ENCODE peak calls at places on chromosomes 5 and 9, in six cellular contexts. N is IMR-90, P is SW480, H is right cardiac atrium, G is anterior cingulate cortex, V is EL. A is an unnamed sample.

GRCh38 chr5:111997308-111998159 is 240.5 kb upstream of the NREP start:
- DNase-seq in N (peak; percentile 100), V (peak; percentile 100), H (no peak), P (peak; percentile 95), G (no peak), A (no peak)

GRCh38 chr9:37426846-37427245 is 4.3 kb downstream of the GRHPR start:
- DNase-seq in H (no peak), P (no peak), G (no peak), V (no peak), N (no peak), A (no peak)

GRCh38 chr9:10055886-10056395 is 556.9 kb downstream of the PTPRD start:
- DNase-seq in N (no peak), H (no peak), G (no peak), V (no peak), P (no peak), A (no peak)

GRCh38 chr5:125338804-125339203 is 592.4 kb upstream of the ZNF608 start:
- DNase-seq in H (no peak), V (no peak), N (no peak), P (no peak), G (no peak), A (no peak)

GRCh38 chr5:135827965-135828792 is 6.3 kb upstream of the SLC25A48 start:
- DNase-seq in G (no peak), H (no peak), P (no peak), V (no peak), N (no peak), A (no peak)

GRCh38 chr5:139037732-139038131 is 160.4 kb downstream of the SIL1 start:
- DNase-seq in H (no peak), V (peak; percentile 10), G (no peak), N (peak; percentile 11), P (no peak), A (no peak)

GRCh38 chr5:14501353-14502162 is 80.0 kb upstream of the OTULINL start:
- DNase-seq in G (no peak), P (peak; percentile 43), V (no peak), H (no peak), N (no peak), A (no peak)

GRCh38 chr9:112360047-112360804 is 19.7 kb upstream of the HSDL2 start:
- DNase-seq in G (no peak), N (peak; percentile 58), P (no peak), V (peak; percentile 45), H (no peak), A (no peak)

GRCh38 chr5:124408738-124409453 is 337.5 kb downstream of the ZNF608 start:
- DNase-seq in G (no peak), V (peak; percentile 45), N (peak; percentile 10), H (no peak), P (no peak), A (no peak)

GRCh38 chr5:113250341-113250953 is 184.3 kb downstream of the TSSK1B start:
- DNase-seq in H (no peak), N (peak; percentile 100), G (no peak), V (peak; percentile 39), P (no peak), A (no peak)

GRCh38 chr9:85377751-85378289 is 363.9 kb downstream of the AGTPBP1 start:
- DNase-seq in N (no peak), H (no peak), V (no peak), P (peak; percentile 98), G (no peak), A (no peak)

GRCh38 chr5:9231842-9232241 is 314.0 kb downstream of the SEMA5A start:
- DNase-seq in G (no peak), N (no peak), P (no peak), V (no peak), H (no peak), A (no peak)

GRCh38 chr9:38713426-38713825 is 6.5 kb downstream of the FAM240B start:
- DNase-seq in P (no peak), G (no peak), N (peak; percentile 57), H (no peak), V (peak; percentile 9), A (no peak)

GRCh38 chr9:94867842-94868312 is 141.4 kb downstream of the AOPEP start:
- DNase-seq in N (peak; percentile 98), P (peak; percentile 54), H (no peak), V (peak; percentile 97), G (no peak), A (no peak)

GRCh38 chr9:136723989-136724388 is 11.6 kb downstream of the DIPK1B start:
- DNase-seq in G (no peak), H (peak; percentile 43), P (no peak), N (no peak), V (no peak), A (no peak)

GRCh38 chr5:126139773-126140172 is 283.4 kb upstream of the GRAMD2B start:
- DNase-seq in P (no peak), G (no peak), V (peak; percentile 70), N (peak; percentile 7), H (no peak), A (no peak)

GRCh38 chr9:137524161-137524560 is 26.0 kb downstream of the PNPLA7 start:
- DNase-seq in N (no peak), H (no peak), G (no peak), P (no peak), V (no peak), A (no peak)

GRCh38 chr9:109315889-109316640 is 4.8 kb downstream of the EPB41L4B start:
- DNase-seq in G (peak; percentile 17), H (peak; percentile 79), V (peak; percentile 71), P (peak; percentile 98), N (peak; percentile 18), A (no peak)

GRCh38 chr5:61461412-61461811 is 129.4 kb downstream of the ZSWIM6 start:
- DNase-seq in P (no peak), V (no peak), G (no peak), N (no peak), H (no peak), A (no peak)

GRCh38 chr9:79220666-79221065 is 351.1 kb upstream of the TLE4 start:
- DNase-seq in H (no peak), P (no peak), G (no peak), N (peak; percentile 75), V (peak; percentile 78), A (no peak)

GRCh38 chr9:124859803-124860581 is 1.8 kb downstream of the RPL35 start:
- DNase-seq in N (no peak), G (no peak), H (no peak), V (no peak), P (no peak), A (no peak)

GRCh38 chr9:93590609-93591234 is 14.3 kb downstream of the PHF2 start:
- DNase-seq in P (no peak), G (no peak), H (no peak), N (no peak), V (no peak), A (no peak)